ENCODE peak calls at places on chromosomes 4 and X, in eight cellular contexts. U, Y, O, R, I, A, F and B are unnamed samples. For H3K4me1, the result is how much of the 10 kb centered on the place peaks cover.

GRCh38 chr4:90220453-90220852 is 93.3 kb downstream of the CCSER1 start:
- DNase-seq in U (no peak), Y (no peak), O (no peak), R (no peak), I (no peak), A (no peak), F (no peak), B (no peak)

GRCh38 chr4:74539043-74539790 is 94.3 kb downstream of the AREG start:
- DNase-seq in U (no peak), Y (no peak), O (no peak), R (no peak), I (no peak), A (no peak), F (no peak), B (no peak)

GRCh38 chr4:38576767-38577166 is 87.2 kb upstream of the KLF3 start:
- DNase-seq in U (no peak), Y (no peak), O (no peak), R (no peak), I (no peak), A (no peak), F (no peak), B (no peak)

GRCh38 chrX:12370444-12371089 is 232.3 kb downstream of the FRMPD4 start:
- DNase-seq in U (no peak), Y (no peak), O (peak), R (peak), I (no peak), A (no peak), F (no peak), B (no peak)

GRCh38 chr4:29717658-29718057 is 1002.5 kb upstream of the PCDH7 start:
- DNase-seq in U (no peak), Y (no peak), O (no peak), R (peak), I (no peak), A (no peak), F (no peak), B (no peak)

GRCh38 chr4:55437356-55437796 is 41.6 kb downstream of the TMEM165 start:
- DNase-seq in U (no peak), Y (no peak), O (no peak), R (peak), I (no peak), A (peak), F (no peak), B (no peak)

GRCh38 chr4:176064539-176064938 is 1.1 kb upstream of the WDR17 start:
- DNase-seq in U (no peak), Y (no peak), O (no peak), R (no peak), I (no peak), A (no peak), F (no peak), B (no peak)

GRCh38 chrX:21638311-21638710 is 19.8 kb downstream of the KLHL34 start:
- DNase-seq in U (no peak), Y (no peak), O (no peak), R (peak), I (no peak), A (no peak), F (no peak), B (no peak)

GRCh38 chr4:8329859-8330761 is 60.6 kb downstream of the HTRA3 start:
- DNase-seq in U (no peak), Y (peak), O (peak), R (no peak), I (peak), A (no peak), F (peak), B (peak)

GRCh38 chr4:25370242-25370641 is 6.8 kb upstream of the ANAPC4 start:
- DNase-seq in U (no peak), Y (no peak), O (no peak), R (no peak), I (no peak), A (no peak), F (no peak), B (no peak)

GRCh38 chr4:80085081-80085480 is 12.1 kb upstream of the ANTXR2 start:
- DNase-seq in U (no peak), Y (no peak), O (no peak), R (no peak), I (no peak), A (no peak), F (no peak), B (no peak)

GRCh38 chrX:114611018-114611619 is 27.2 kb downstream of the HTR2C start:
- DNase-seq in U (peak), Y (no peak), O (no peak), R (peak), I (no peak), A (no peak), F (no peak), B (no peak)

GRCh38 chr4:148315049-148315448 is 127.2 kb downstream of the NR3C2 start:
- DNase-seq in U (no peak), Y (no peak), O (no peak), R (peak), I (no peak), A (no peak), F (no peak), B (no peak)

GRCh38 chr4:4837921-4838601 is 21.4 kb upstream of the MSX1 start:
- DNase-seq in U (no peak), Y (no peak), O (no peak), R (peak), I (no peak), A (no peak), F (peak), B (no peak)

GRCh38 chr4:126856906-126857305 is 775.9 kb upstream of the INTU start:
- DNase-seq in U (no peak), Y (no peak), O (no peak), R (no peak), I (no peak), A (no peak), F (no peak), B (no peak)

GRCh38 chr4:1334579-1334895 is 12.5 kb upstream of the UVSSA start:
- DNase-seq in U (no peak), Y (no peak), O (no peak), R (no peak), I (no peak), A (no peak), F (no peak), B (no peak)

GRCh38 chrX:2935364-2935748 is 6.2 kb upstream of the ARSD start:
- DNase-seq in U (no peak), Y (no peak), O (no peak), R (no peak), I (no peak), A (no peak), F (no peak), B (no peak)

GRCh38 chr4:10958226-10958856 is 273.8 kb upstream of the CLNK start:
- DNase-seq in U (no peak), Y (no peak), O (no peak), R (no peak), I (no peak), A (no peak), F (no peak), B (no peak)

GRCh38 chr4:97103252-97103651 is 1040.0 kb downstream of the STPG2 start:
- DNase-seq in U (no peak), Y (no peak), O (no peak), R (no peak), I (no peak), A (no peak), F (no peak), B (no peak)

GRCh38 chrX:135345328-135345645 is 36.0 kb downstream of the ETDC start:
- DNase-seq in U (no peak), Y (peak), O (peak), R (peak), I (peak), A (no peak), F (no peak), B (no peak)

GRCh38 chr4:169741569-169741968 is 16.2 kb downstream of the HPF1 start:
- DNase-seq in U (no peak), Y (no peak), O (no peak), R (no peak), I (no peak), A (no peak), F (no peak), B (no peak)

GRCh38 chr4:56786955-56787354 is 34.5 kb downstream of the SPINK2 start:
- DNase-seq in U (no peak), Y (peak), O (peak), R (peak), I (peak), A (peak), F (no peak), B (no peak)

GRCh38 chrX:3192835-3193234 is 151.6 kb downstream of the ARSF start:
- DNase-seq in U (no peak), Y (no peak), O (no peak), R (no peak), I (no peak), A (no peak), F (no peak), B (no peak)

GRCh38 chr4:107379054-107379869 is 340.8 kb downstream of the PAPSS1 start:
- DNase-seq in U (peak), Y (no peak), O (no peak), R (peak), I (no peak), A (no peak), F (no peak), B (no peak)

GRCh38 chr4:139851133-139851532 is 185.5 kb downstream of the MGST2 start:
- DNase-seq in U (no peak), Y (no peak), O (no peak), R (no peak), I (no peak), A (no peak), F (no peak), B (no peak)
- H3K4me1 ChIP-seq in U (under half), Y (under half), O (under half), R (under half), I (under half), A (under half), F (under half), B (under half)

DNA sequence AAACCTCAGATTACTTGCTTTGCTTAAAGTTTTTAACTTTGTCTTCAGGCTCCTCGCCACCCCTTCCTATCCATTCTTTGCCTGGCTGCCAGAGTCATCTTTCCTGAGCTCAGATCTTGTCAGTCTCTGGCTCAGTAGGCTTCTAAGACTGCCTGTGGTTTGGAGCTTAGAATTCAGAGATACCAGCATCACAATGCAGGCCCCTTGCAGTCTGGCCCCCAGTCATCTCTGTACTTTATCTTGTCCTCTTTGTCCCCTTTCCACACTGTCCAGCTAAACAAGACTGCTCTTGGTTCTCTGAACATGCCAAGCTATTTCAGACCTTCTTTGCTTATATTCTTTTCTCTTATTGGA is 3.0 kb downstream of the KIAA0232 start:
- DNase-seq in U (no peak), Y (no peak), O (no peak), R (no peak), I (no peak), A (no peak), F (no peak), B (no peak)
- TF ChIP-seq CTCF in U (no peak), Y (no peak), O (no peak), R (no peak), I (no peak), A (no peak), F (no peak), B (no peak)

DNA sequence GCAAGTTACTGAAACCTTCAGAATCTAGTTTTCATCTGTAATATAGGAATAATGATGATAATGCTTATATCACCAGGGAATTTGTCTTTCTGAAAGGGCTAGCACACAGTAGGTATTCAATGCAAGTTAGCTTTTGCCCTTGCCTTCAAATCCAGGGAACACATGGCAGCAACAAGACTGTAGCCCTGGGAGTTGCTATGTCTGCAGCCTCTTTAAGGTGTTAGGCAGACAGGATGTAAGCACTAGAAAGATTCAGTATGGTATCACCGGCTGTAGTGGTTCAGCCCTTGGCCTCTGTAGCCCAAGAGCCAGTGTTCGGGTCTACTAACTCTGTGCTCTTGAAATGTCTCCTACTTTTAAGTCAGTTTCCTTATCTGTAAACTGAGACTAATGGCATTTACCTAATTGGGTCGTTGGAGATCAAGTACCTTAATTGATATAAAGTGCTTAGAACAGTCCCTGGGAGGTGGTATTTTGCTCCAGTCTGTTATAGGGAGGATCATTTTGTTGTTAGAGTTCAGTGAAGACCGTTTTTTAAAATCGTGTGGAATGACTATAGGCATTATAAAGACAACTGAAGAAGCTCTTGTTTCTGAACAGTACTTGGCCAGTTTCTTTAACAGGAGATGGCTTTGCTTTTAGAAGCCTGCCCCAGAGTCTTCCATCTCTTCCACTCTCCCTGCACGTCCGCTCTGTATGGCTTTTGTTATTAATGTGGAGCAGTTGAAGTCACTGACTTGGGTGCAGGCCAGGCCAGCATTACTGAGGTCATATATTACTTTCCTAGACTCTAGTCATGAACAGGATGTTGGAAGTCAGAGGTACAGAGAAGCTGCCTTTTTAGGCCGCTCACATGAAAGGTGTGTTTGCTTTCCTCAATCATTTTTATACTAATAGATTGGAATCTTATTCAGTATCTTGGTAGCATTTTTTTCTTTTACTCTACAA is 44.8 kb downstream of the GAB1 start:
- DNase-seq in U (peak), Y (peak), O (peak), R (peak), I (peak), A (peak), F (no peak), B (no peak)
- H3K4me1 ChIP-seq in U (half or more), Y (half or more), O (under half), R (under half), I (half or more), A (under half), F (under half), B (under half)

GRCh38 chrX:83916525-83916924 is 55.6 kb downstream of the CYLC1 start:
- DNase-seq in U (peak), Y (no peak), O (no peak), R (peak), I (no peak), A (no peak), F (no peak), B (no peak)
- TF ChIP-seq CTCF in U (no peak), Y (no peak), O (no peak), R (peak), I (no peak), A (no peak), F (peak), B (peak)

GRCh38 chr4:140046037-140046436 is 107.9 kb downstream of the MAML3 start:
- DNase-seq in U (no peak), Y (no peak), O (no peak), R (no peak), I (no peak), A (no peak), F (no peak), B (no peak)
- H3K4me1 ChIP-seq in U (half or more), Y (under half), O (under half), R (under half), I (half or more), A (under half), F (under half), B (under half)

GRCh38 chrX:124383367-124383766 is 37.0 kb downstream of the SH2D1A start:
- DNase-seq in U (no peak), Y (no peak), O (no peak), R (no peak), I (no peak), A (no peak), F (no peak), B (no peak)

GRCh38 chrX:124373348-124373747 is 27.0 kb downstream of the SH2D1A start:
- DNase-seq in U (no peak), Y (no peak), O (no peak), R (no peak), I (no peak), A (no peak), F (no peak), B (no peak)

GRCh38 chrX:124378643-124379042 is 32.3 kb downstream of the SH2D1A start:
- DNase-seq in U (no peak), Y (no peak), O (no peak), R (no peak), I (no peak), A (no peak), F (no peak), B (no peak)
- TF ChIP-seq CTCF in U (no peak), Y (no peak), O (no peak), R (no peak), I (no peak), A (no peak), F (no peak), B (no peak)

DNA sequence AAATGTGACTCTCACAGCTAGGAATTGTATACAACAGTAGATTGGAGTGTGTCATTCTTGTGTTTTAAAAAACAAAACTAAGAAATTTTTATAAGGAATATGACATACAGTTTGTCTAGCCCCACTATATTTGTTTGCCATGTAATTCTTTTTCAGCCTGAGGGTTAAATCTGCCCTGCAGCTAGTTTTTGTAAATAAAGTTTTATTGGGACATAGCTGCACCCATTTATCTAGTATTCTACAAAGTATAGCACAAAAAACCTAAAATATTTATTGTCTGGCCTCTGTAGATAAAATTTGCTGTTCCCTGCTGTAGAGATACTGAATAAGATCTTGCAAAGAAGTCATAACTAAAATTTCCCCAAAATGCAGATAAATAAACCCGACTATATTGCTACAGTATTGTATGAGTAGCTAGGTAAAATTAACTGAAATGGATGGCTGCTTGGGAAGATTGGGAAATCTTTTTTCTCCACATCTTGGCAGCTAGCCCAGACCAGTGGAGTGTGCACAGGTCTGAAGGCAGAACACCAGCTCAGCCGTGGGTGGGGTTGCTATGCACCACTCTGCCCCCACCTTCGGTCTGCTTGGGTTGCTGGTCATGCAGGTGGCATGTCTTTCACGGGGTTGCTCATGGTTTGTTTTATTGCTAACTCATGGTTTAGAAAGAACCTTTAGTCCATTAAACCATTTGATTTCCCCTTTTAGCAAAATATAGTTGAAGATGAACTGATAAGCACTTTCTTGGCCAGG is 127.9 kb downstream of the KLHL8 start:
- DNase-seq in U (peak), Y (peak), O (peak), R (peak), I (peak), A (peak), F (no peak), B (peak)
- H3K4me1 ChIP-seq in U (under half), Y (under half), O (under half), R (under half), I (under half), A (under half), F (under half), B (under half)

DNA sequence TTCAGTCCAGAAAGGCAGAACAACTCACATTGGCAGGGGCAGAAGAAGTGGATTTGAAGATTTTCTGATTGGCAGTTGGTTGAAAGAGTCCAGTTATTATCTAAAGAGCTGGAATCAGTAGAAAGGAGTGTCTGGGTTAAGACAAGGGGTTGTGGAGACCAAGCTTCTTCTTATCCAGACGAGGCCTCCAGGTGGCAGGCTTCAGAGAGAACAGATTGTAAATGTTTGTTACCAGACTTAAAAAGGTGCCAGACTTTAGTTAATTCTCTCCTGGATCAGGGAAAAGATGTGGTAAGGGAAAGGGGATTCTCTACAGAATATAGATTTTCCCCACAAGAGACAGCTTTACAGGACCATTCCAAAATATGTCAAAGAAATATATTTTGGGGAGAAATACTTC is 36.7 kb upstream of the TLR3 start:
- DNase-seq in U (peak), Y (no peak), O (no peak), R (no peak), I (no peak), A (no peak), F (no peak), B (no peak)
- TF ChIP-seq CTCF in U (peak), Y (no peak), O (no peak), R (no peak), I (no peak), A (no peak), F (peak), B (peak)

GRCh38 chr4:87025023-87025613 is 90.3 kb downstream of the AFF1 start:
- DNase-seq in U (no peak), Y (no peak), O (no peak), R (no peak), I (no peak), A (no peak), F (no peak), B (no peak)
- H3K4me1 ChIP-seq in U (under half), Y (half or more), O (under half), R (under half), I (half or more), A (under half), F (under half), B (under half)